ENCODE peak calls at places on chromosomes 4 and X, in five cellular contexts. H is HL-60, W is upper lobe of left lung, G is endothelial cell of umbilical vein, F is GM23338. P is an unnamed sample.

GRCh38 chr4:77010841-77011354 is 61.3 kb downstream of the SEPTIN11 start:
- DNase-seq in H (no peak), W (no peak), G (peak), F (no peak), P (no peak)

GRCh38 chr4:86554641-86555040 is 39.5 kb upstream of the PTPN13 start:
- DNase-seq in F (no peak), H (no peak), G (no peak), W (no peak), P (peak)

GRCh38 chrX:29911673-29912072 is 303.7 kb upstream of the MAGEB2 start:
- DNase-seq in G (no peak), H (no peak), F (no peak), W (no peak), P (no peak)

GRCh38 chrX:115047181-115047580 is 29.8 kb upstream of the IL13RA2 start:
- DNase-seq in W (no peak), H (no peak), G (no peak), F (no peak), P (no peak)

GRCh38 chr4:185202984-185203379 is 818 bp downstream of the CFAP97 start:
- DNase-seq in F (no peak), H (no peak), W (no peak), G (no peak), P (no peak)

GRCh38 chr4:121072080-121072835 is at the start of gene NDNF:
- DNase-seq in H (peak), F (peak), G (peak), W (peak), P (no peak)

GRCh38 chr4:123299212-123299651 is 97.4 kb upstream of the SPRY1 start:
- DNase-seq in H (no peak), F (no peak), W (no peak), G (peak), P (no peak)

GRCh38 chr4:122652379-122652778 is 31.5 kb upstream of the IL21 start:
- DNase-seq in W (no peak), G (peak), H (peak), F (peak), P (peak)

GRCh38 chrX:17403231-17403691 is 28.3 kb downstream of the NHS start:
- DNase-seq in W (no peak), G (no peak), F (no peak), H (no peak), P (no peak)

GRCh38 chr4:828641-829271 is 2.8 kb upstream of the CPLX1 start:
- DNase-seq in F (peak), W (peak), G (no peak), H (no peak), P (no peak)

GRCh38 chr4:35939746-35940145 is 304.6 kb downstream of the ARAP2 start:
- DNase-seq in G (no peak), W (no peak), F (no peak), H (no peak), P (no peak)

GRCh38 chr4:25180524-25181131 is 20.4 kb upstream of the SEPSECS start:
- DNase-seq in G (peak), H (no peak), W (no peak), F (peak), P (no peak)

GRCh38 chr4:87073570-87074470 is 139.0 kb downstream of the AFF1 start:
- DNase-seq in W (no peak), F (no peak), G (no peak), H (no peak), P (no peak)

GRCh38 chrX:70176938-70177533 is at the start of gene DGAT2L6:
- DNase-seq in F (no peak), W (no peak), G (no peak), H (no peak), P (no peak)

GRCh38 chr4:14910411-14910810 is 91.9 kb upstream of the CPEB2 start:
- DNase-seq in W (no peak), F (no peak), H (no peak), G (no peak), P (no peak)

GRCh38 chr4:180203349-180203748 is 2039.9 kb upstream of the TENM3 start:
- DNase-seq in H (no peak), F (no peak), G (no peak), W (no peak), P (no peak)

GRCh38 chr4:180205276-180205675 is 2037.9 kb upstream of the TENM3 start:
- DNase-seq in G (no peak), F (no peak), H (no peak), W (no peak), P (no peak)
- H3K4me3 ChIP-seq in G (no peak), F (no peak), H (no peak), W (no peak), P (no peak)

DNA sequence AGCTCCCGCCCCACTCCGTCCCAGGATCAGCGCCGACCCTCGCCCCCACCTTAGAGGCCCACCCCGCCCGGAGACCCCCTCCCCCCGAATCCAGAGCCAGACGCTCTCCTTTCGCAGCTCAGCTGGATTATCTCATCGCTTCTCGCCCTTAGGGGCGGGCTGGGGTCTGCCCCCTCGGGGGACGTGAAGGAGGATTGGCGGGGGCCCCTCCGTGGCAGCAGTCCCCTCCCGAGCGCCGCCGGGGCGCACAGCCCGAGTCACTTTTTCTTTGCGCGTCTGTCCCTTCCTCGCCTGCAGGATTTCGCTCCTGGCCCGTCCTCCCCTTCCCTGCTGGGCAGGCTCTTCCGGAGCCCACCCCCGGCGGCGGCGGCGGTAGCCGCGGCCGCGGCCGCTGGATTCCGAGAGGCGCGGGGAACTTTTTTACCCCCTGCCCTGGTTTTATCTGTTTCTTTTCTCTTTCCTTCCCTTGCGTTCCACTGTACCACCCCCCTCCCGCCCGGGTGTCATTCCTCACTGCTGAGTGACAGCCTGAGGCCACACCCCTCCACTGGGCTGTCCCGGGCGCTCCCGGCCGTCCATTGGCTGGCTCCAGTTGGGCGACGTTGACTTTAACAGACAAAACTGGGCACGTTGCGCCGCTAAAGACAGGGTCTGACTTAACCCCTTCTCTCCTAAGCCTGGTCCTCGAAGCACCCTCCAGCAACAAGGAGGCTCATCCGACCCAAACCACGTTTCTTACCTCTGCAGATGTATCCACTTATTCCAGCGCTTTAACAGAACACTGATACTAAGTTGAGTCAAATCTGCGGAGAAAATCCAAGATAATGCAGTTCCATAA is 467 bp upstream of the NKX3-2 start:
- DNase-seq in W (peak), G (peak), F (peak), H (no peak), P (no peak)
- TF ChIP-seq POLR2AphosphoS5 in W (no peak), G (no peak), F (no peak), H (no peak), P (no peak)

GRCh38 chrX:40104649-40105015 is 6.9 kb upstream of the BCOR start:
- DNase-seq in G (peak), W (no peak), H (no peak), F (no peak), P (no peak)
- H3K4me3 ChIP-seq in G (peak), W (peak), H (peak), F (peak), P (peak)

GRCh38 chrX:41336447-41336846 is 2.5 kb downstream of the DDX3X start:
- DNase-seq in F (no peak), G (no peak), W (no peak), H (no peak), P (no peak)

GRCh38 chrX:41335590-41336331 is 1.8 kb downstream of the DDX3X start:
- DNase-seq in W (no peak), F (no peak), H (no peak), G (no peak), P (no peak)

GRCh38 chrX:41337140-41337539 is 3.2 kb downstream of the DDX3X start:
- DNase-seq in G (no peak), W (no peak), F (no peak), H (no peak), P (no peak)

GRCh38 chrX:41338422-41338821 is 4.5 kb downstream of the DDX3X start:
- DNase-seq in F (no peak), H (no peak), G (no peak), W (no peak), P (no peak)

DNA sequence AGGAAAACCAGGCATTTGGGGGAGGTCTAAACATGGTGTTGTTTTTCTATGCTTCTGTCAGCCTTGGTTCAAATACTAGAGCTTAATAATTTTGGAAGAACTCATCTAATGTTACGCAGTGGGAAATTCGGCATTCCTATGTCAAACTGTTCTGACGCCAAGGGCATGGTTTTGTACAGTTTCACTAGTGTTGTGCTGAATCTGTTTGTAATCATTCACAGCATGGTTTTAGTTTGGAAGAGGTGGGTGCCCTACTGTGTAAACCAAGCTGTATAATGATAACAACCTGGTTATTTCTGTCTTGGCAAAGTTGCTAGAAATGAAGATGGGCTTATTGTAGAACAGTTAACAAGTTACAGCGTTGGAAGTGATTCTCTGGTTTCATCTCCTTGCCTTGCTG is 5.2 kb downstream of the DDX3X start:
- DNase-seq in H (no peak), W (no peak), F (no peak), G (no peak), P (no peak)
- TF ChIP-seq POLR2AphosphoS5 in H (no peak), W (no peak), F (no peak), G (no peak), P (no peak)

DNA sequence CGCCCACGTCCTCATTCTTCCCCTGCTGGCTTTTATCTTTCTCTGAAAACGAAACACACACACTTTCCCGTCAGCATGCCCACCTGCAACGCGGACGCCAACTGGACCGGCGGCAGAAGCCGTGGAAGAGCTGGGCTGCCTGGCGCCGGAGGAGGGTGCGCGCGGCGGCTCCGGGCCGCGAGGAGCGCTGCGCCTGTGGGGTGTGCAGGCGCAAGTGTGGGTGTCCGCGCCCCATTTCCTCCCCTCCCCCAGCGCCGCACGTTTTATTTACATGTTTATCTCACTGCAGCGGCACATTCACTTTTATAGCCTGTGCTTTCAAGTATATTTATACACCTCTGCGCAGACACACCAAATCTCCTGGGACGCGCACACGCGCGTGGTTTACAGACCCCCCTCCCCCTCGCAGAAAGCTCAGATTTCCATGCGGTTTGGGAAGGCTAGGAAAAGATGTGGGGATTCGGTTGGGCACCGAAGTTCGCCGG is 1.5 kb downstream of the PITX2 start:
- DNase-seq in G (no peak), H (no peak), W (peak), F (peak), P (no peak)
- H3K4me3 ChIP-seq in G (no peak), H (no peak), W (peak), F (peak), P (peak)

GRCh38 chrX:20668550-20668949 is 401.8 kb upstream of the RPS6KA3 start:
- DNase-seq in H (no peak), W (no peak), G (no peak), F (no peak), P (no peak)

GRCh38 chrX:20665441-20665840 is 398.7 kb upstream of the RPS6KA3 start:
- DNase-seq in G (no peak), F (no peak), H (no peak), W (no peak), P (no peak)

GRCh38 chrX:20666316-20666715 is 399.6 kb upstream of the RPS6KA3 start:
- DNase-seq in G (no peak), H (no peak), W (no peak), F (no peak), P (no peak)

GRCh38 chrX:20663287-20663686 is 396.6 kb upstream of the RPS6KA3 start:
- DNase-seq in G (no peak), F (no peak), H (no peak), W (no peak), P (no peak)

GRCh38 chrX:20664774-20665173 is 398.1 kb upstream of the RPS6KA3 start:
- DNase-seq in H (no peak), G (no peak), W (no peak), F (peak), P (no peak)
- TF ChIP-seq POLR2AphosphoS5 in H (no peak), G (no peak), W (no peak), F (no peak), P (no peak)

GRCh38 chrX:2614911-2615310 is 76.2 kb upstream of the CD99 start:
- DNase-seq in G (peak), W (no peak), H (no peak), F (peak), P (no peak)
- H3K4me3 ChIP-seq in G (no peak), W (no peak), H (no peak), F (no peak), P (no peak)

DNA sequence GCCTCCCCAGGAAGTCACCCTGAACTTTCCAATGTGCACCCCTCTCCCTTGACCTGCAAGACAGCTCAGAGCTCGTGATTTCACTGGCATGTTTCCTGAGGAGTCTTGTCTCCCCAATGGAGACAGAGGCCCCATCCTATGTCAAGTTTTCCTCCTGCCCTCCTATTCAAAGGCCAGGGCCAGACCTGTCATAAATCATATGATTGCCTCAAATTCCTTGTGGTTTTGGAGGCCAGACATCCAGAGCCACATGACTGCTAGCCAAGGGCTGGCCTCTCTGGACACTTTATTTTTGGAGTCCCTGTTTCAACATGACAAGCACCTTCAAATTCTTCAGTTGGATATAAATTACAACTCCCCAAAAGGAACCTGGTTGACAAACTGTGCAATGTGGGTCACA is 76.0 kb upstream of the TFDP3 start:
- DNase-seq in G (no peak), H (no peak), F (no peak), W (no peak), P (no peak)
- TF ChIP-seq POLR2AphosphoS5 in G (no peak), H (no peak), F (no peak), W (no peak), P (no peak)